ENCODE peak calls at places on chromosomes 6 and 20, in five cellular contexts. Q is pancreas, C is neuronal stem cell, K is GM23248, A is small intestine. U is an unnamed sample. For H3K4me1 and H3K27me3, the result is how much of the 10 kb centered on the place peaks cover.

GRCh38 chr6:168372871-168373270 is 53.3 kb upstream of the DACT2 start:
- DNase-seq in A (peak), Q (peak), K (no peak), C (no peak), U (no peak)

GRCh38 chr6:80388515-80388914 is 282.0 kb downstream of the BCKDHB start:
- DNase-seq in A (no peak), K (no peak), C (no peak), Q (no peak), U (no peak)

GRCh38 chr20:49925901-49926454 is 10.2 kb upstream of the RNF114 start:
- DNase-seq in K (peak), A (no peak), C (no peak), Q (no peak), U (no peak)

GRCh38 chr6:38326837-38327236 is 312.9 kb downstream of the BTBD9 start:
- DNase-seq in A (no peak), C (no peak), Q (no peak), K (no peak), U (no peak)

GRCh38 chr20:12023169-12023795 is 105.6 kb downstream of the BTBD3 start:
- DNase-seq in K (no peak), A (no peak), C (no peak), Q (no peak), U (no peak)

GRCh38 chr6:42295181-42295580 is 77.5 kb upstream of the MRPS10 start:
- DNase-seq in K (peak), Q (no peak), C (no peak), A (no peak), U (no peak)

GRCh38 chr6:169141706-169142705 is 111.6 kb downstream of the THBS2 start:
- DNase-seq in A (no peak), C (no peak), K (peak), Q (no peak), U (no peak)

GRCh38 chr6:103783344-103783743 is 1076.4 kb downstream of the HACE1 start:
- DNase-seq in Q (peak), C (no peak), K (no peak), A (no peak), U (no peak)

GRCh38 chr6:51678905-51679620 is 408.4 kb downstream of the PKHD1 start:
- DNase-seq in A (no peak), Q (no peak), K (no peak), C (no peak), U (no peak)

GRCh38 chr6:170291271-170292110 is 613 bp upstream of the DLL1 start:
- DNase-seq in Q (peak), K (peak), C (peak), A (no peak), U (no peak)
- H3K4me1 ChIP-seq in Q (under half), K (under half), C (half or more), A (under half), U (under half)

DNA sequence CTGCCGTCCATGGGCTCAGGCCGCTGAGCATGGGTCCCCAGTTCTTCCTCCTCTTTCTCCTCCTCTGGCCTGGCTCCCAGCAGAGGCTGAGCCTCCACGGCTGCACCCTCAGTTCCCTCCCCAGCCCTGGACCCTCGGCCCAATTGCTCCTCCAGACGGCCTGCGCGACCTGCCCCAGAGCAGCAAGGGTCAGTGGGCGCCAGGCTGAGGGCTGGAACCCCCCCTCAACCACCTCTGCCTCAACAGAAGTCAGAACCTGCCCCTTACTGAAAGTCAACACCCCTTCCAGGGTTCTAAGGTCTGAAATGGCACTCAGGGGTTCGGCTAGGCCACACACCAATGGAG is 15.9 kb upstream of the SPAG4 start:
- DNase-seq in A (no peak), Q (peak), K (no peak), C (no peak), U (no peak)
- H3K27me3 ChIP-seq in A (under half), Q (under half), K (under half), C (under half), U (under half)

DNA sequence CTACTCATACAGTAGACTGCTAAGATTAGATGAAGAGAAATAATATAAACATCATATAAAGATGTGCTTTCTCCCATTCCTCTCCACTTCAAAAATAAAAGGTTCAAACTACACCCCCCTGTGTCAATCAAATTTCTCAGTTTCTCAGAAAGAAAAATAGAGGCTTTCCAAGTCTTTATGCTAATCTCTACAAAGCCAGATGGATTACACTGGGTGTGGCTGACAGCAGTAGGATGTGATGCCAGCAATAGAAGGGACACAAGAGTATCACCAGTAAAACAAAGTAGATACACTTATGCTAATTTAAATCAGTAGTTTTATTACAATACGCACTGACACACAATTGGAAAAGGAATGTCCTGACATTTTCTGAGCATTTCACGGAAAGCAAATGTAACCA is 353.4 kb downstream of the RNGTT start:
- DNase-seq in Q (no peak), K (no peak), A (no peak), C (no peak), U (no peak)
- H3K4me1 ChIP-seq in Q (under half), K (under half), A (under half), C (under half), U (under half)

GRCh38 chr6:159833556-159833955 is 33.5 kb downstream of the PNLDC1 start:
- DNase-seq in Q (no peak), A (no peak), C (no peak), K (peak), U (no peak)

GRCh38 chr6:159830481-159831372 is 30.7 kb downstream of the PNLDC1 start:
- DNase-seq in C (no peak), A (no peak), Q (no peak), K (no peak), U (no peak)

GRCh38 chr6:159832941-159833340 is 32.9 kb downstream of the PNLDC1 start:
- DNase-seq in Q (no peak), K (no peak), A (no peak), C (no peak), U (no peak)

GRCh38 chr6:159829515-159829914 is 29.4 kb downstream of the PNLDC1 start:
- DNase-seq in C (no peak), K (no peak), Q (no peak), A (no peak), U (no peak)

DNA sequence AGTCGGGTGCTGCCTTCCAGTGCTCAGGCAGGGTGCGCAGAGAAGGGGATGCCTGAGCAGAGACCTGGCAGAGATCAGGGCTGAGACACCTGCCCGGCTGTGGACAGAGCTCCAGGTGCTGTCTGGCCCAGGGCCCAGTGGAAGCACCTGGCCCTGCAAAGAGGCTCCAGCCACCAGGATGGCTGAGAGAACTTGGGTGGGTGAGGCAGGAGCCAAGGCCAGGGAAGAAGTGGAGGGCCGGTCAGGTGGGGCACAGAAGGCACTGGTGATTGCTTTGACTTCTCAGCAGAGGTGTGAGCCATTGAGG is 31.2 kb downstream of the PNLDC1 start:
- DNase-seq in Q (no peak), K (no peak), C (no peak), A (no peak), U (no peak)
- H3K27me3 ChIP-seq in Q (under half), K (under half), C (under half), A (under half), U (under half)

DNA sequence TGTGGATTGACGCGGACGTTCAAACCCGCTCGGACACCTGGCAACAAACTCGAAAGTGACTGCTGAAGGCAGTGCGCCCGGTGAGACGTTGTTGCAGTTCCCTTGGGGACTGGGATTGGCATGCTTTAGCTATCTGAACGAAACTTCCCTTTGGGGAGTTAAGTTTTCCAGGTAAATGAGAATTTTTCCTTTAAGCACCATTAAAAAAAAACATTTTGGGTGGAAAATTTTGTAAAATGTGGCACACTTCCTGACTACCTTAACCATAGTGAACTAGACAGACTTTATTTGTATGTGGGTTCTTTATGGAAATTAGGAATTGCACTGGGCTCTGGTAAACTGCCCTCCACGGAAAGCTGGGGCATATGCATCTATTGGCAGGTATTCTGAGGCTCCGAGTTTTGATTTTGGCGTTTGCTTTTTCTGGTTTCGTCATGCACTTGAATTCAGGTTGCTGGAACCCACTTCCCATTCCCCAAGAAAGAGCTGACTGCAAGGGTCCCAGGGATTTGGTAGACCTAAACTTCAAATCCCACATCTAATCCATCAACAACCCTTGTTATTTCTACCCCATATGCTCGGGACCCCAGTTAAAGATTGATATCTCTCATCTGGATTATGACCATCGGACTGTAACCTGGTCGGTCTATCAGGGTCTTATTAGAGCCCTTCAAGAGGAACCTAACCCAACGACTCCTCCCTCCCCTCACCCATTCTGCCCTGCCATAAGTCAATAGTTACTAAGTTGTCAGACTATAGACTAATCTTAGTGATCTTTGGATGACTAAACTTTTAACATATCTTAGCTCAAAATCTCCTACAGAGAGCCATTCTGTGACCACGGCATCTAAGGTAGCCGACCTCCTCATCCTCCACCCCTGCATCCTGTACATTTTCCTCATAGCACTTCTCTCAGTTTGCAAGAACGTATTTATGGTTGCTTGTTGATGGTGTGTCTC is 800 bp upstream of the DYNLT1 start:
- DNase-seq in C (no peak), Q (no peak), K (no peak), A (no peak), U (no peak)
- H3K4me1 ChIP-seq in C (under half), Q (under half), K (half or more), A (under half), U (under half)

DNA sequence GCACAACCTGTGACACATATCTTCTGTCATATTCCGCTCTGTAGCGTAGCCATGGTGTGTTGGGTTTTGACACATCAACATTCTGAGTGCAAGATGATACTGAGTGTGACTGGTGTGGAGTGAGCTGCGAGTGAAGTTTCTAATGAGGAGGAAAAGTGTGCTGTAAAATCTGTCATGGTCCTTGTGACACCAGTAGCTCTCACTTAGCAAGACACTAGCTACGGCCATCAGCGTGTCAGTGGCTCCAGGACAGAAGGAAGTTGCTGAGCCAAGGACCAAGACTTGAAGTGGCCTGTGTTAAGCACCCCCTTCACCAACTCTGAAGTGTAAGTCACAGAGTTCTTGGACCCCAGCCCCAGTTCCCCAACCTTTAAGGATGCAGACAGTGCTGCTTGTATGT is 72.1 kb downstream of the TSHZ2 start:
- DNase-seq in Q (no peak), A (no peak), C (no peak), K (no peak), U (no peak)
- H3K27me3 ChIP-seq in Q (under half), A (under half), C (under half), K (under half), U (under half)

DNA sequence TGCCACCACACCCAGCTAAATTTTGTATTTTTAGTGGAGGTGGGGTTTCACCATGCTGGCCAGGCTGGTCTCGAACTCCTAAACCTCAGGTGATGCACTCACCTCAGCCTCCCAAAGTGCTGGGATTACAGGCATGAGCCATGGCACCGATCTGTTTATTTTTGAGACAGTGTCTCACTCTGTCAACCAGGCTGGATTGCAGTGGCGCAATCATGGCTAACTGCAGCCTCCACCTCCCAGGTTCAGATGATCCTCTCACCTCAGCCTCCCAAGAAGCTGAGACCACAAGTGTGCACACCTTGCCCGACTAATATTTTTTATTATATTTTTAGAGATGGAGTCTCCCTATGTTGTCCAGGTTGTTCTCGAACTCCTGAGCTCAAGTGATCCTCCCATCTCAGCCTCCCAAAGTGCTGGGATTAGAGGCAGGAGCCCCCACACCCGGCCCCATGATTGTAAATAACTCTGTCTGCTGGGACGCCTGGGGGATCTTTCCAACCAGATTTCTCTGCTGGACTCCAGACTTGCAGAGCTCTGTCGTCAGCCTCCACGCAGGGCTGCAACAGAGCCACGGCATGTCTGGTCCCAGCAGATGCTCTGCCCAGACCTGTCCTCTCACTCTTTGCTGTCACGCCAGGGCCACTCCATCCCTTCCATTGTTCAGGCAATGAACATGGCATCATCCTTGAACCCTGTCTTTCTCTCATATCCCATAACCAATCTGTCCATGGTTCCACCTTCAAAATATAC is 25.3 kb downstream of the SYNJ2 start:
- DNase-seq in C (no peak), A (no peak), Q (peak), K (no peak), U (no peak)
- H3K4me1 ChIP-seq in C (under half), A (under half), Q (under half), K (under half), U (under half)

U was measured in iPS DF 6.9.